ENCODE peak calls at places on chromosome 11, in six cellular contexts. One of them, this sample, is unnamed.

GRCh38 chr11:61695917-61696316 is 15.7 kb downstream of the DAGLA start:
- DNase-seq in HL-60: no peak
- DNase-seq in NCI-H748 treated with DMSO at 0.1 percent for 48 hours: no peak
- DNase-seq in T-helper 2 cell: peak
- DNase-seq in AG08396: peak
- DNase-seq in activated naive CD8-positive, alpha-beta T cell treated with anti-CD3 and anti-CD28 coated beads, Interleukin-2, amount 50 U/mL, for 24 hours: peak
- DNase-seq in this sample: peak

GRCh38 chr11:71477637-71478011 is 24.6 kb downstream of the NADSYN1 start:
- DNase-seq in NCI-H748 treated with DMSO at 0.1 percent for 48 hours: no peak
- DNase-seq in AG08396: no peak
- DNase-seq in activated naive CD8-positive, alpha-beta T cell treated with anti-CD3 and anti-CD28 coated beads, Interleukin-2, amount 50 U/mL, for 24 hours: no peak
- DNase-seq in T-helper 2 cell: no peak
- DNase-seq in HL-60: no peak
- DNase-seq in this sample: no peak

GRCh38 chr11:67053896-67054850 is 2.5 kb upstream of the RHOD start:
- DNase-seq in NCI-H748 treated with DMSO at 0.1 percent for 48 hours: peak
- DNase-seq in T-helper 2 cell: no peak
- DNase-seq in HL-60: peak
- DNase-seq in activated naive CD8-positive, alpha-beta T cell treated with anti-CD3 and anti-CD28 coated beads, Interleukin-2, amount 50 U/mL, for 24 hours: peak
- DNase-seq in AG08396: peak
- DNase-seq in this sample: no peak

GRCh38 chr11:132123854-132124835 is 753.7 kb downstream of the NTM start:
- DNase-seq in HL-60: no peak
- DNase-seq in activated naive CD8-positive, alpha-beta T cell treated with anti-CD3 and anti-CD28 coated beads, Interleukin-2, amount 50 U/mL, for 24 hours: no peak
- DNase-seq in T-helper 2 cell: no peak
- DNase-seq in NCI-H748 treated with DMSO at 0.1 percent for 48 hours: no peak
- DNase-seq in AG08396: no peak
- DNase-seq in this sample: no peak

GRCh38 chr11:34680206-34680605 is 59.3 kb downstream of the EHF start:
- DNase-seq in activated naive CD8-positive, alpha-beta T cell treated with anti-CD3 and anti-CD28 coated beads, Interleukin-2, amount 50 U/mL, for 24 hours: no peak
- DNase-seq in HL-60: no peak
- DNase-seq in T-helper 2 cell: no peak
- DNase-seq in NCI-H748 treated with DMSO at 0.1 percent for 48 hours: peak
- DNase-seq in AG08396: no peak
- DNase-seq in this sample: no peak

GRCh38 chr11:46112961-46113617 is 8.2 kb downstream of the PHF21A start:
- DNase-seq in HL-60: peak
- DNase-seq in activated naive CD8-positive, alpha-beta T cell treated with anti-CD3 and anti-CD28 coated beads, Interleukin-2, amount 50 U/mL, for 24 hours: no peak
- DNase-seq in T-helper 2 cell: peak
- DNase-seq in NCI-H748 treated with DMSO at 0.1 percent for 48 hours: no peak
- DNase-seq in AG08396: peak
- DNase-seq in this sample: peak

GRCh38 chr11:88384678-88385015 is 47.1 kb upstream of the CTSC start:
- DNase-seq in NCI-H748 treated with DMSO at 0.1 percent for 48 hours: no peak
- DNase-seq in HL-60: no peak
- DNase-seq in AG08396: no peak
- DNase-seq in T-helper 2 cell: no peak
- DNase-seq in activated naive CD8-positive, alpha-beta T cell treated with anti-CD3 and anti-CD28 coated beads, Interleukin-2, amount 50 U/mL, for 24 hours: no peak
- DNase-seq in this sample: no peak

GRCh38 chr11:66347425-66348276 is at the start of gene B4GAT1:
- DNase-seq in NCI-H748 treated with DMSO at 0.1 percent for 48 hours: peak
- DNase-seq in HL-60: peak
- DNase-seq in AG08396: peak
- DNase-seq in activated naive CD8-positive, alpha-beta T cell treated with anti-CD3 and anti-CD28 coated beads, Interleukin-2, amount 50 U/mL, for 24 hours: peak
- DNase-seq in T-helper 2 cell: peak
- DNase-seq in this sample: peak

GRCh38 chr11:589798-590197 is 13.5 kb downstream of the PHRF1 start:
- DNase-seq in T-helper 2 cell: no peak
- DNase-seq in NCI-H748 treated with DMSO at 0.1 percent for 48 hours: no peak
- DNase-seq in HL-60: no peak
- DNase-seq in activated naive CD8-positive, alpha-beta T cell treated with anti-CD3 and anti-CD28 coated beads, Interleukin-2, amount 50 U/mL, for 24 hours: no peak
- DNase-seq in AG08396: no peak
- DNase-seq in this sample: no peak

GRCh38 chr11:119533462-119533861 is 110.5 kb upstream of the THY1 start:
- DNase-seq in T-helper 2 cell: no peak
- DNase-seq in HL-60: no peak
- DNase-seq in activated naive CD8-positive, alpha-beta T cell treated with anti-CD3 and anti-CD28 coated beads, Interleukin-2, amount 50 U/mL, for 24 hours: no peak
- DNase-seq in AG08396: no peak
- DNase-seq in NCI-H748 treated with DMSO at 0.1 percent for 48 hours: no peak
- DNase-seq in this sample: no peak

GRCh38 chr11:70502677-70503076 is 104.3 kb downstream of the CTTN start:
- DNase-seq in activated naive CD8-positive, alpha-beta T cell treated with anti-CD3 and anti-CD28 coated beads, Interleukin-2, amount 50 U/mL, for 24 hours: no peak
- DNase-seq in T-helper 2 cell: no peak
- DNase-seq in HL-60: no peak
- DNase-seq in AG08396: no peak
- DNase-seq in NCI-H748 treated with DMSO at 0.1 percent for 48 hours: peak
- DNase-seq in this sample: no peak

GRCh38 chr11:44505591-44506054 is 59.8 kb upstream of the CD82 start:
- DNase-seq in T-helper 2 cell: no peak
- DNase-seq in activated naive CD8-positive, alpha-beta T cell treated with anti-CD3 and anti-CD28 coated beads, Interleukin-2, amount 50 U/mL, for 24 hours: no peak
- DNase-seq in HL-60: no peak
- DNase-seq in NCI-H748 treated with DMSO at 0.1 percent for 48 hours: no peak
- DNase-seq in AG08396: peak
- DNase-seq in this sample: no peak

GRCh38 chr11:57567210-57567511 is 311 bp downstream of the UBE2L6 start:
- DNase-seq in AG08396: peak
- DNase-seq in activated naive CD8-positive, alpha-beta T cell treated with anti-CD3 and anti-CD28 coated beads, Interleukin-2, amount 50 U/mL, for 24 hours: no peak
- DNase-seq in HL-60: no peak
- DNase-seq in NCI-H748 treated with DMSO at 0.1 percent for 48 hours: no peak
- DNase-seq in T-helper 2 cell: peak
- DNase-seq in this sample: peak

GRCh38 chr11:12214751-12215150 is 104.4 kb downstream of the MICAL2 start:
- DNase-seq in NCI-H748 treated with DMSO at 0.1 percent for 48 hours: no peak
- DNase-seq in AG08396: no peak
- DNase-seq in HL-60: no peak
- DNase-seq in T-helper 2 cell: no peak
- DNase-seq in activated naive CD8-positive, alpha-beta T cell treated with anti-CD3 and anti-CD28 coated beads, Interleukin-2, amount 50 U/mL, for 24 hours: no peak
- DNase-seq in this sample: no peak

GRCh38 chr11:63670077-63670737 is 969 bp downstream of the ATL3 start:
- DNase-seq in HL-60: peak
- DNase-seq in activated naive CD8-positive, alpha-beta T cell treated with anti-CD3 and anti-CD28 coated beads, Interleukin-2, amount 50 U/mL, for 24 hours: no peak
- DNase-seq in NCI-H748 treated with DMSO at 0.1 percent for 48 hours: no peak
- DNase-seq in T-helper 2 cell: no peak
- DNase-seq in AG08396: peak
- DNase-seq in this sample: peak

GRCh38 chr11:11022126-11022730 is 164.4 kb upstream of the ZBED5 start:
- DNase-seq in T-helper 2 cell: no peak
- DNase-seq in NCI-H748 treated with DMSO at 0.1 percent for 48 hours: peak
- DNase-seq in AG08396: no peak
- DNase-seq in HL-60: no peak
- DNase-seq in activated naive CD8-positive, alpha-beta T cell treated with anti-CD3 and anti-CD28 coated beads, Interleukin-2, amount 50 U/mL, for 24 hours: peak
- DNase-seq in this sample: peak

GRCh38 chr11:44574620-44575287 is 9.3 kb downstream of the CD82 start:
- DNase-seq in AG08396: peak
- DNase-seq in activated naive CD8-positive, alpha-beta T cell treated with anti-CD3 and anti-CD28 coated beads, Interleukin-2, amount 50 U/mL, for 24 hours: no peak
- DNase-seq in NCI-H748 treated with DMSO at 0.1 percent for 48 hours: no peak
- DNase-seq in HL-60: peak
- DNase-seq in T-helper 2 cell: peak
- DNase-seq in this sample: no peak

GRCh38 chr11:3043315-3043871 is 13.8 kb downstream of the CARS1 start:
- DNase-seq in AG08396: peak
- DNase-seq in NCI-H748 treated with DMSO at 0.1 percent for 48 hours: no peak
- DNase-seq in T-helper 2 cell: no peak
- DNase-seq in activated naive CD8-positive, alpha-beta T cell treated with anti-CD3 and anti-CD28 coated beads, Interleukin-2, amount 50 U/mL, for 24 hours: no peak
- DNase-seq in HL-60: no peak
- DNase-seq in this sample: no peak

GRCh38 chr11:44926036-44926435 is 24.6 kb downstream of the TP53I11 start:
- DNase-seq in T-helper 2 cell: no peak
- DNase-seq in NCI-H748 treated with DMSO at 0.1 percent for 48 hours: no peak
- DNase-seq in AG08396: no peak
- DNase-seq in HL-60: no peak
- DNase-seq in activated naive CD8-positive, alpha-beta T cell treated with anti-CD3 and anti-CD28 coated beads, Interleukin-2, amount 50 U/mL, for 24 hours: no peak
- DNase-seq in this sample: no peak

GRCh38 chr11:1138053-1138452 is 19.7 kb upstream of the MUC5AC start:
- DNase-seq in activated naive CD8-positive, alpha-beta T cell treated with anti-CD3 and anti-CD28 coated beads, Interleukin-2, amount 50 U/mL, for 24 hours: no peak
- DNase-seq in HL-60: no peak
- DNase-seq in AG08396: peak
- DNase-seq in T-helper 2 cell: no peak
- DNase-seq in NCI-H748 treated with DMSO at 0.1 percent for 48 hours: no peak
- DNase-seq in this sample: no peak

GRCh38 chr11:57196556-57196955 is 14.8 kb downstream of the LRRC55 start:
- DNase-seq in HL-60: no peak
- DNase-seq in T-helper 2 cell: no peak
- DNase-seq in activated naive CD8-positive, alpha-beta T cell treated with anti-CD3 and anti-CD28 coated beads, Interleukin-2, amount 50 U/mL, for 24 hours: no peak
- DNase-seq in AG08396: no peak
- DNase-seq in NCI-H748 treated with DMSO at 0.1 percent for 48 hours: no peak
- DNase-seq in this sample: no peak

This sample was measured in naive thymus-derived CD8-positive, alpha-beta T cell.